ENCODE peak calls at places on chromosomes 7 and 10, in five cellular contexts. J is H9, N is neuronal stem cell, K is H1, R is mesenchymal stem cell. B is an unnamed sample.

GRCh38 chr10:84715911-84716310 is 387.5 kb downstream of the CCSER2 start:
- DNase-seq in N (peak), R (no peak), K (peak), J (peak), B (peak)

GRCh38 chr7:234712-235553 is 42.6 kb downstream of the FAM20C start:
- DNase-seq in N (no peak), R (peak), K (no peak), J (no peak), B (peak)

GRCh38 chr7:84112771-84113170 is 81.8 kb downstream of the SEMA3A start:
- DNase-seq in N (no peak), K (no peak), R (no peak), J (no peak), B (no peak)

GRCh38 chr10:108443636-108444035 is 1279.1 kb upstream of the SORCS1 start:
- DNase-seq in K (no peak), N (no peak), J (no peak), R (no peak), B (no peak)

GRCh38 chr10:119655566-119656001 is 4.4 kb downstream of the BAG3 start:
- DNase-seq in R (peak), K (no peak), N (no peak), J (no peak), B (peak)

GRCh38 chr10:5564537-5565204 is 39.9 kb downstream of the CALML3 start:
- DNase-seq in K (no peak), N (no peak), R (no peak), J (no peak), B (no peak)

GRCh38 chr7:30869794-30870491 is 41.7 kb upstream of the AQP1 start:
- DNase-seq in J (no peak), N (no peak), R (no peak), K (no peak), B (peak)

GRCh38 chr7:15214981-15215380 is 312.4 kb upstream of the DGKB start:
- DNase-seq in K (no peak), R (peak), J (no peak), N (no peak), B (no peak)

GRCh38 chr10:24849537-24850299 is 102.7 kb downstream of the PRTFDC1 start:
- DNase-seq in N (no peak), J (no peak), R (no peak), K (no peak), B (no peak)

GRCh38 chr7:6268909-6269306 is 3.5 kb downstream of the CYTH3 start:
- DNase-seq in R (no peak), K (no peak), J (peak), N (no peak), B (no peak)

GRCh38 chr10:86730227-86730626 is 26.2 kb upstream of the BMPR1A start:
- DNase-seq in R (no peak), J (no peak), N (no peak), K (no peak), B (peak)

GRCh38 chr7:135742371-135742770 is 6.2 kb downstream of the FAM180A start:
- DNase-seq in J (no peak), N (no peak), K (no peak), R (no peak), B (no peak)

GRCh38 chr7:155298288-155298833 is 683 bp downstream of the INSIG1 start:
- DNase-seq in K (no peak), J (no peak), R (no peak), N (no peak), B (no peak)

GRCh38 chr7:101547916-101548599 is 81.0 kb downstream of the MYL10 start:
- DNase-seq in J (peak), K (no peak), N (no peak), R (no peak), B (no peak)

GRCh38 chr7:141785711-141786552 is 4.1 kb upstream of the TAS2R5 start:
- DNase-seq in J (no peak), N (peak), K (no peak), R (peak), B (peak)

GRCh38 chr7:30859940-30860623 is 51.6 kb upstream of the AQP1 start:
- DNase-seq in N (no peak), J (no peak), K (no peak), R (no peak), B (no peak)

GRCh38 chr10:107618461-107619093 is 454.1 kb upstream of the SORCS1 start:
- DNase-seq in N (no peak), K (no peak), R (peak), J (no peak), B (no peak)

GRCh38 chr10:70652761-70653657 is 19.3 kb upstream of the ADAMTS14 start:
- DNase-seq in R (peak), N (no peak), K (no peak), J (peak), B (peak)

GRCh38 chr10:97540669-97541500 is 31.7 kb upstream of the ANKRD2 start:
- DNase-seq in R (no peak), J (peak), N (no peak), K (no peak), B (no peak)

GRCh38 chr10:97537186-97537869 is 35.3 kb upstream of the ANKRD2 start:
- DNase-seq in R (no peak), J (no peak), N (no peak), K (no peak), B (no peak)

GRCh38 chr10:97539523-97540200 is 32.9 kb upstream of the ANKRD2 start:
- DNase-seq in K (peak), J (peak), N (no peak), R (peak), B (peak)

GRCh38 chr10:97538839-97539238 is 33.7 kb upstream of the ANKRD2 start:
- DNase-seq in R (no peak), J (no peak), N (no peak), K (no peak), B (no peak)

DNA sequence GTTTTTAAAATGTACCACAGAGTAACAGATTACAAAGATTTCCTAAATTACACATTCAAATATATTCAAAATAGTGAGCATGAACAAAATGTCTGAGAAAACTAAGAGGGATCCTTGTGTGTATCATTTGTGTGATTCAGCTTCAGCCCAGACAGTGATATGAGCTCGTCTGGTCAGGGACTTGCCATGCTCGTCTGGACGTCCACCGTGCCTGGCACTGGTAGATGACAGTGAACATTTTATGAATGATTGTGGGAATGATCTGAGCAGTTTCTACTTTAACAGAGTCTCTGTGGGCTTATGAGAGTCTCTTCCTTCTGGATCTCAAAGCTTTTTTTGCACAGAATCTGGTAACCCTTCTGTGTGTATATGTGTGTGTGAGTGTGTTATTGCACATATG is 34.2 kb upstream of the ANKRD2 start:
- DNase-seq in K (no peak), N (no peak), J (no peak), R (peak), B (peak)
- H4K91ac ChIP-seq in K (peak), N (no peak), J (no peak), R (no peak), B (peak)

DNA sequence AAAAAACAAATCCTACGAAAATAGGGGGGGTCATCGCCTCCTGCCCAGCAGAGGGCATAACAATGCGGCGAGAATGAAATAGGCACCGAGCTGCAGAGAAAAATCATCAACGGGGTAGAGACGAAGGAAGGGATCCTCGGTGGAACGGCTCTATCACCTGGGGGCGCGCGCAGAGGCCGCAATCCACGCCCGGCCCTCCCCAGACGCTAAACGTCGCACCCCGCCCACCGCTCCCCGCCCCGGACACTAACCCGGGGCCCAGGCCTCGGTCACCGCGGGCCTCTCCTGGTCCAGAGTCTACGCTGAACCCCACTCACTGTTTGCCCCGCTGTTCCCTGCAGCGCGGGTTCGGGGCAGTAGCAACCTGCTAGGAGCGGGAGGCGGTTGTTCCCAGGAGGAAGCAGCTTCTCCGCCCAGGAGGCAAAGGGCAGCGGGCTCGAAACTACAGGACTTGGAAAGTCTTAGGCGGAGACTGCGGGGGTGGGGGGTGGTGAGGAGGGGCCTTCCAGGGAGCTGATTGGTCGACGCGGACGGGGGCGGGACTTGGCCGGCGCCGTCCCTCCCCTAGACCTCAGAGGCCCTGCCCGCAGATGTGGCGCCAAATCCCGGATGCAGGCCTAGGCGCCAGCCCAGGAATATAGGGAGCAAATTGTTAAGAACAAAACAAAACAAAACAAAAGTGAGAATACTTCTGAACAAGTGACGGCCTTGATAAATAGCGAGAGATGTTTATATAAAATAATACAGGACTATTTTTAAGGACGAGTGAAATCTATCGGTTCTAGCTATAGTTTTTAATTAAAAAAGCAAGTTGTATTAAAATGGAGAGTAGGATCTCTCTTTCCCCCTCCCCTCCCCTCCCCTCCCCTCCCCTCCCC is at the start of gene TCAF1:
- DNase-seq in N (peak), K (peak), J (peak), R (peak), B (peak)
- H4K91ac ChIP-seq in N (no peak), K (no peak), J (peak), R (peak), B (peak)

GRCh38 chr7:36513393-36513792 is 123.7 kb downstream of the ANLN start:
- DNase-seq in R (no peak), J (no peak), K (no peak), N (no peak), B (no peak)
- H4K91ac ChIP-seq in R (no peak), J (no peak), K (no peak), N (no peak), B (no peak)

GRCh38 chr10:122477436-122477835 is 16.1 kb downstream of the HTRA1 start:
- DNase-seq in N (no peak), R (no peak), J (no peak), K (no peak), B (no peak)
- H4K91ac ChIP-seq in N (no peak), R (peak), J (no peak), K (no peak), B (no peak)